ENCODE peak calls at places on chromosomes 3 and 15, in five cellular contexts. N is IMR-90, E is AG04450, D is PC-9, S is tibial nerve. T is an unnamed sample.

GRCh38 chr3:116188231-116188785 is 257.0 kb downstream of the LSAMP start:
- DNase-seq in E (no peak), D (no peak), S (no peak), N (peak; percentile 66), T (no peak)

GRCh38 chr15:60363903-60364302 is 33.9 kb downstream of the ANXA2 start:
- DNase-seq in E (no peak), D (no peak), N (no peak), S (no peak), T (no peak)

GRCh38 chr3:98274914-98275313 is 7.4 kb upstream of the OR5H2 start:
- DNase-seq in D (no peak), S (no peak), E (no peak), N (no peak), T (no peak)

GRCh38 chr15:82681371-82681770 is 28.3 kb downstream of the AP3B2 start:
- DNase-seq in E (no peak), N (no peak), S (no peak), D (no peak), T (peak; percentile 42)

GRCh38 chr3:94460914-94461313 is 398.1 kb downstream of the NSUN3 start:
- DNase-seq in N (no peak), S (no peak), D (no peak), E (no peak), T (no peak)

GRCh38 chr3:34260266-34260990 is 462.0 kb downstream of the PDCD6IP start:
- DNase-seq in N (peak; percentile 50), E (peak; percentile 1), D (peak; percentile 16), S (peak; percentile 33), T (peak; percentile 47)

GRCh38 chr15:27592036-27592725 is 506.9 kb downstream of the OCA2 start:
- DNase-seq in N (no peak), S (no peak), D (no peak), E (no peak), T (no peak)

GRCh38 chr15:94033683-94034020 is 197.7 kb upstream of the MCTP2 start:
- DNase-seq in E (no peak), S (no peak), D (no peak), N (no peak), T (peak; percentile 59)

GRCh38 chr3:190825389-190826016 is 37.0 kb downstream of the GMNC start:
- DNase-seq in E (no peak), D (no peak), N (no peak), S (no peak), T (no peak)

GRCh38 chr3:178482981-178483380 is 53.3 kb upstream of the KCNMB2 start:
- DNase-seq in D (no peak), S (no peak), N (no peak), E (no peak), T (no peak)

GRCh38 chr3:152330565-152330964 is 61.8 kb downstream of the MBNL1 start:
- DNase-seq in S (no peak), N (no peak), D (no peak), E (no peak), T (no peak)

GRCh38 chr15:68483165-68483564 is 51.2 kb upstream of the ITGA11 start:
- DNase-seq in N (no peak), D (no peak), E (no peak), S (no peak), T (no peak)

GRCh38 chr3:124837730-124838186 is 49.4 kb downstream of the ITGB5 start:
- DNase-seq in E (no peak), D (peak; percentile 80), S (no peak), N (peak; percentile 87), T (no peak)

GRCh38 chr15:78988361-78988911 is 43.6 kb upstream of the CTSH start:
- DNase-seq in E (peak; percentile 98), N (peak; percentile 99), S (peak; percentile 58), D (peak; percentile 89), T (peak; percentile 95)

GRCh38 chr3:111924283-111924682 is 54.5 kb upstream of the ABHD10 start:
- DNase-seq in S (peak; percentile 26), E (no peak), D (peak; percentile 60), N (no peak), T (no peak)

GRCh38 chr15:27412413-27412812 is 441.4 kb downstream of the GABRG3 start:
- DNase-seq in D (no peak), E (no peak), S (no peak), N (no peak), T (no peak)

GRCh38 chr3:31893174-31893573 is 87.9 kb downstream of the OSBPL10 start:
- DNase-seq in E (no peak), S (no peak), D (no peak), N (peak; percentile 12), T (no peak)

GRCh38 chr3:121979734-121980449 is 42.2 kb downstream of the ILDR1 start:
- DNase-seq in S (no peak), E (no peak), D (no peak), N (no peak), T (no peak)

GRCh38 chr3:27639271-27639670 is 82.9 kb downstream of the EOMES start:
- DNase-seq in S (no peak), N (no peak), E (no peak), D (no peak), T (no peak)

GRCh38 chr3:110419096-110419495 is 652.5 kb upstream of the NECTIN3 start:
- DNase-seq in N (no peak), D (no peak), S (no peak), E (no peak), T (no peak)

GRCh38 chr3:170765419-170766078 is 104.4 kb downstream of the RPL22L1 start:
- DNase-seq in N (no peak), S (no peak), E (no peak), D (no peak), T (no peak)

GRCh38 chr3:18393906-18394305 is 31.2 kb downstream of the SATB1 start:
- DNase-seq in S (no peak), E (no peak), N (peak; percentile 16), D (no peak), T (no peak)

GRCh38 chr3:195880037-195880431 is 28.3 kb downstream of the TNK2 start:
- DNase-seq in S (no peak), E (no peak), D (no peak), N (no peak), T (peak; percentile 29)

GRCh38 chr3:151391715-151392114 is 7.2 kb upstream of the P2RY12 start:
- DNase-seq in S (no peak), N (no peak), E (no peak), D (no peak), T (no peak)

GRCh38 chr3:108897883-108898282 is 55.8 kb downstream of the GUCA1C start:
- DNase-seq in S (no peak), N (no peak), D (no peak), E (no peak), T (no peak)

GRCh38 chr15:46442196-46442595 is 807.4 kb downstream of the SQOR start:
- DNase-seq in E (no peak), N (no peak), D (no peak), S (no peak), T (no peak)

GRCh38 chr3:54965746-54966145 is 37.9 kb upstream of the LRTM1 start:
- DNase-seq in S (no peak), E (peak; percentile 90), D (no peak), N (peak; percentile 95), T (no peak)

GRCh38 chr15:80773122-80773551 is 6.0 kb upstream of the CEMIP start:
- DNase-seq in E (no peak), S (no peak), N (peak; percentile 35), D (no peak), T (no peak)

GRCh38 chr3:37904614-37905047 is 43.0 kb downstream of the CTDSPL start:
- DNase-seq in S (no peak), E (no peak), D (no peak), N (peak; percentile 75), T (no peak)

GRCh38 chr3:159123877-159124276 is 322.0 kb downstream of the MFSD1 start:
- DNase-seq in S (no peak), E (no peak), D (no peak), N (no peak), T (no peak)

GRCh38 chr15:34847598-34847997 is 52.2 kb upstream of the ACTC1 start:
- DNase-seq in D (no peak), N (no peak), S (no peak), E (no peak), T (no peak)

GRCh38 chr3:32290619-32291018 is 52.1 kb downstream of the CMTM8 start:
- DNase-seq in N (no peak), S (no peak), D (no peak), E (no peak), T (no peak)

GRCh38 chr3:170907519-170908234 is 760 bp downstream of the EIF5A2 start:
- DNase-seq in N (peak; percentile 11), E (no peak), D (no peak), S (no peak), T (no peak)

GRCh38 chr3:35784162-35784561 is 144.8 kb downstream of the ARPP21 start:
- DNase-seq in N (no peak), D (no peak), S (no peak), E (no peak), T (no peak)
- H3K27ac ChIP-seq in N (no peak overlapping the region), D (no peak overlapping the region), S (no peak overlapping the region), E (no peak overlapping the region), T (no peak overlapping the region)

DNA sequence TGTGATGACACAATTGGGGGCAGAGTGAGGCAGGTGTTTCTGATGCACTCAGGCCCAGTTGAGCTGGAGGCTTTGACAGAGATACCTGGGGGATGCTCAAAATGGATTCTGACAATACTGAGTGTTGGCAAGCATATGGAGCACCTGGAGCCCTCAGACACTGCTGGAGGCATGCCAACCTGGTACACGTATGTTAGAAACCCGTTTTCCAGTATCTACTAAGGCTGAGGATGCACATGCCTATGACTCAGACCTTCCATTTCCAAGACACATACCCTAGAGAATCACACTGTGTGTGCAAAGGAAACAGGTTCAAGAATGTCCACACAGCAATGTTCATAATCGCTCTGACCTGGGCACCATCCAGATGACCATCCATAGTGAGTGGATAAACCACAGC is 58.7 kb downstream of the WNT7A start:
- DNase-seq in D (no peak), E (no peak), N (no peak), S (no peak), T (no peak)
- H3K4me3 ChIP-seq in D (no peak overlapping the region), E (no peak overlapping the region), N (no peak overlapping the region), S (no peak overlapping the region), T (no peak overlapping the region)

GRCh38 chr3:50147861-50148260 is 7.3 kb upstream of the SEMA3F start:
- DNase-seq in E (no peak), D (no peak), N (peak; percentile 37), S (no peak), T (no peak)
- H3K9me3 ChIP-seq in E (no peaks in the 10 kb centered on the region), D (no peaks in the 10 kb centered on the region), N (no peaks in the 10 kb centered on the region), S (no peaks in the 10 kb centered on the region), T (no peaks in the 10 kb centered on the region)

GRCh38 chr3:63597019-63597418 is 55.5 kb upstream of the SNTN start:
- DNase-seq in E (no peak), S (no peak), D (no peak), N (no peak), T (no peak)
- H3K27ac ChIP-seq in E (no peak overlapping the region), S (no peak overlapping the region), D (no peak overlapping the region), N (no peak overlapping the region), T (no peak overlapping the region)

GRCh38 chr3:87798567-87798947 is 260.2 kb downstream of the CGGBP1 start:
- DNase-seq in S (no peak), N (no peak), D (no peak), E (no peak), T (no peak)
- H3K4me3 ChIP-seq in S (no peak overlapping the region), N (no peak overlapping the region), D (no peak overlapping the region), E (no peak overlapping the region), T (no peak overlapping the region)

GRCh38 chr3:44495636-44496415 is 18.4 kb upstream of the ZNF445 start:
- DNase-seq in D (no peak), E (no peak), N (no peak), S (no peak), T (no peak)
- H3K9me3 ChIP-seq in D (peaks cover 19% of the 10 kb centered on the region), E (peaks cover 53% of the 10 kb centered on the region), N (peaks cover 39% of the 10 kb centered on the region), S (peaks cover 46% of the 10 kb centered on the region), T (peaks cover 84% of the 10 kb centered on the region)